ENCODE peak calls at places on chromosomes 4 and X, in nine cellular contexts. S is fibroblast of mammary gland; E is esophagus muscularis mucosa; D is tibial artery; Z is lower leg skin; X is RWPE2; P is CD8-positive, alpha-beta T cell; Q is PC-3; V is CD4-positive, alpha-beta memory T cell. R is an unnamed sample.

GRCh38 chrX:37701588-37701987 is 16.0 kb downstream of the XK start:
- DNase-seq in S (no peak), E (no peak), D (no peak), Z (no peak), X (no peak), P (no peak), Q (no peak), V (no peak), R (no peak)

GRCh38 chr4:153153339-153153851 is 50.8 kb upstream of the TRIM2 start:
- DNase-seq in S (no peak), E (no peak), D (no peak), Z (peak; percentile 90), X (no peak), P (peak; percentile 70), Q (peak; percentile 19), V (peak; percentile 78), R (peak; percentile 28)

GRCh38 chrX:149831473-149831872 is 49.5 kb upstream of the MAGEA8 start:
- DNase-seq in S (no peak), E (no peak), D (no peak), Z (no peak), X (no peak), P (no peak), Q (no peak), V (no peak), R (no peak)

GRCh38 chrX:105460366-105460765 is 239.9 kb upstream of the TEX13A start:
- DNase-seq in S (peak; percentile 75), E (no peak), D (no peak), Z (no peak), X (no peak), P (no peak), Q (peak; percentile 30), V (no peak), R (peak; percentile 25)

GRCh38 chr4:77047037-77047436 is 28.8 kb downstream of the CCNI start:
- DNase-seq in S (peak; percentile 47), E (no peak), D (no peak), Z (no peak), X (no peak), P (no peak), Q (peak; percentile 40), V (no peak), R (peak; percentile 26)

GRCh38 chrX:69556094-69557011 is 52.2 kb downstream of the NALF2 start:
- DNase-seq in S (peak; percentile 28), E (no peak), D (no peak), Z (no peak), X (no peak), P (no peak), Q (peak; percentile 15), V (no peak), R (peak; percentile 58)

GRCh38 chrX:9539611-9540387 is 74.9 kb downstream of the TBL1X start:
- DNase-seq in S (no peak), E (no peak), D (no peak), Z (peak; percentile 28), X (no peak), P (no peak), Q (no peak), V (no peak), R (peak; percentile 3)

GRCh38 chr4:136810626-136811025 is 721.7 kb downstream of the PCDH18 start:
- DNase-seq in S (no peak), E (no peak), D (no peak), Z (no peak), X (no peak), P (no peak), Q (peak; percentile 35), V (no peak), R (peak; percentile 30)

GRCh38 chr4:152778656-152779512 is 646 bp downstream of the TIGD4 start:
- DNase-seq in S (peak; percentile 8), E (no peak), D (peak; percentile 31), Z (peak; percentile 87), X (no peak), P (peak; percentile 53), Q (peak; percentile 6), V (no peak), R (peak; percentile 21)

GRCh38 chrX:77442728-77443127 is 4.5 kb upstream of the FGF16 start:
- DNase-seq in S (peak; percentile 79), E (no peak), D (peak; percentile 29), Z (no peak), X (peak; percentile 65), P (no peak), Q (peak; percentile 92), V (no peak), R (peak; percentile 80)

GRCh38 chrX:109089359-109089758 is 353.0 kb upstream of the IRS4 start:
- DNase-seq in S (no peak), E (no peak), D (no peak), Z (no peak), X (no peak), P (no peak), Q (no peak), V (no peak), R (no peak)

GRCh38 chrX:106894392-106894909 is 8.7 kb downstream of the RIPPLY1 start:
- DNase-seq in S (peak; percentile 77), E (no peak), D (peak; percentile 33), Z (no peak), X (no peak), P (peak; percentile 58), Q (peak; percentile 82), V (peak; percentile 47), R (peak; percentile 69)

GRCh38 chrX:11414091-11414490 is 120.9 kb downstream of the AMELX start:
- DNase-seq in S (no peak), E (no peak), D (no peak), Z (no peak), X (no peak), P (no peak), Q (no peak), V (no peak), R (no peak)

GRCh38 chr4:142497606-142498005 is 348.5 kb downstream of the INPP4B start:
- DNase-seq in S (no peak), E (no peak), D (no peak), Z (no peak), X (no peak), P (no peak), Q (no peak), V (no peak), R (no peak)

GRCh38 chr4:11428701-11429571 is at the start of gene HS3ST1:
- DNase-seq in S (peak; percentile 26), E (peak; percentile 92), D (peak; percentile 82), Z (peak; percentile 94), X (peak; percentile 85), P (no peak), Q (peak; percentile 86), V (peak; percentile 12), R (peak; percentile 94)

GRCh38 chr4:28879178-28879577 is 1841.0 kb upstream of the PCDH7 start:
- DNase-seq in S (peak; percentile 2), E (no peak), D (no peak), Z (no peak), X (no peak), P (no peak), Q (peak; percentile 61), V (no peak), R (peak; percentile 25)

GRCh38 chr4:1137850-1138249 is 24.5 kb upstream of the RNF212 start:
- DNase-seq in S (peak; percentile 21), E (no peak), D (no peak), Z (no peak), X (no peak), P (no peak), Q (no peak), V (no peak), R (no peak)

GRCh38 chr4:1136028-1136427 is 22.7 kb upstream of the RNF212 start:
- DNase-seq in S (no peak), E (no peak), D (no peak), Z (peak; percentile 69), X (no peak), P (no peak), Q (no peak), V (no peak), R (peak; percentile 37)

GRCh38 chr4:1133033-1133432 is 19.7 kb upstream of the RNF212 start:
- DNase-seq in S (no peak), E (no peak), D (no peak), Z (peak; percentile 40), X (no peak), P (no peak), Q (no peak), V (no peak), R (no peak)

GRCh38 chr4:1137063-1137771 is 23.9 kb upstream of the RNF212 start:
- DNase-seq in S (peak; percentile 14), E (no peak), D (no peak), Z (no peak), X (no peak), P (no peak), Q (no peak), V (peak; percentile 5), R (no peak)
- H3K4me3 ChIP-seq in S (no peak overlapping the region), E (no peak overlapping the region), D (no peak overlapping the region), Z (no peak overlapping the region), X (no peak overlapping the region), P (peak overlapping the region; percentile 19), Q (no peak overlapping the region), V (peak overlapping the region; percentile 23), R (no peak overlapping the region)

GRCh38 chr4:73870260-73870659 is 1.1 kb downstream of the CXCL1 start:
- DNase-seq in S (peak; percentile 48), E (no peak), D (no peak), Z (no peak), X (no peak), P (no peak), Q (peak; percentile 82), V (no peak), R (peak; percentile 57)
- H3K4me3 ChIP-seq in S (peak overlapping the region; percentile 64), E (peak overlapping the region; percentile 56), D (no peak overlapping the region), Z (no peak overlapping the region), X (no peak overlapping the region), P (no peak overlapping the region), Q (peak overlapping the region; percentile 65), V (no peak overlapping the region), R (no peak overlapping the region)

DNA sequence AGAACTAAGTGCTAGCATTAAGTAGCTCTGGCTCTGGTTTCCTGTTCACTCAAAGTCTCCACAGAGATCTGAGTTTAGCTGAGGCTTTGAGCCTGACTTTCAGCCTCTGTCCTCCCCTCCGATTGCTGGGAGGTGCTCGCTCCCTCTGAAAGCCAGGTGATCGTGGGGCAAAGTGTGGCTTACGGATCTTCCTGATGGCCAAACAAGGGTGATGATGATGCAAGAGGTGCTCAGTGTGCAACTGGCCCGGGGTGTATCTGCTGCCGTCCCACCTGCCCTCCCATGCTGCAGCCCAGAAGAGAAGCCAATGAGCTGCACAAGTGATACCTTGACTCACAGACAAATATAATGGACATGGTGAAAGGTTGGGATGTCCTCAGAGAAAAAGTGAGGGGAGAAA is 169.2 kb upstream of the TBC1D9 start:
- DNase-seq in S (no peak), E (no peak), D (no peak), Z (no peak), X (no peak), P (no peak), Q (no peak), V (no peak), R (no peak)
- H3K4me3 ChIP-seq in S (no peak overlapping the region), E (no peak overlapping the region), D (no peak overlapping the region), Z (no peak overlapping the region), X (no peak overlapping the region), P (no peak overlapping the region), Q (no peak overlapping the region), V (no peak overlapping the region), R (no peak overlapping the region)

DNA sequence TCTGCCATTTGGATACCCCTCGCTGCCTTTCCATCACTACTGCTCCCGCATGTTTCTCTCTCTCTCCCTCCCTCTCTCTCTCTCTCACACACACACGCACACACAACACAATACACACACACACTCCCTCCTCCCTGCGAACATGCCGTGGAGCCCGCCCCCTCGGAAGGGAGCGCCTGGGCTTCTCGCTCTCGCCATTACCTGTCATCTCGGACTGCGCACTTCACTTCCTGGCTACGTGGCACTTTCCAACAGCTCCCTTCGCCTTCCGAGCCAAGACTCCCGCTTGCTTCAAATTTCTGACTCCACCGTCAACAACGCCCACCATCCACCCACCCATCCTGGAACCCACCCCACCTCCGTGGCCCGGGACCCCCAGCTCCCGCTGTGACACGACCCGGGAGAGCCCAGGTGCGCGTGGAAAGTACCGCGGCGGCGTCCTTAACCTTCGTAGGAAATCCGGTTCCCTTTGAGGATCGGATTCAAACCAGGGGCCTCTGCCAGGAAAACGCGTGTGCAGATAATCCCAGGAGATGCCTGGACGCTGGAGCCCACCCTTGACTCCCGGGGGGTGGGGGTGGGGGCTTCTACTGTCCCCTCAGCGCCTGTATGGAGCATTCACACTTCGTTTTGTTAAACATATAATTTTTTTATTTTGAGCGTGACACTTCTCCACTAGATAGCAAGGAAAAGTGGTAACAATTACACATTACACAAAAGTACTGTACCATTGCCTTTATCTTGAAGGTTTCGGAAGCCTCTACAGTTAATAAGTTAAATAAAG is 12.5 kb downstream of the ARX start:
- DNase-seq in S (no peak), E (no peak), D (no peak), Z (no peak), X (no peak), P (no peak), Q (no peak), V (no peak), R (peak; percentile 32)
- H3K4me3 ChIP-seq in S (no peak overlapping the region), E (no peak overlapping the region), D (no peak overlapping the region), Z (no peak overlapping the region), X (no peak overlapping the region), P (no peak overlapping the region), Q (no peak overlapping the region), V (no peak overlapping the region), R (peak overlapping the region; percentile 21)

R was measured in epithelial cell of esophagus.